ENCODE peak calls at places on chromosomes 7 and 10, in seven cellular contexts. K is CD4-positive, alpha-beta T cell; M is GM23338; O is tibial artery; T is brain microvascular endothelial cell; V is aorta; R is SK-N-SH. P is an unnamed sample.

GRCh38 chr7:98679741-98680140 is 62.7 kb downstream of the NPTX2 start:
- DNase-seq in M (no peak), O (no peak), V (no peak), R (no peak), T (no peak), K (no peak), P (peak)

GRCh38 chr7:139541600-139542307 is 18.3 kb downstream of the CLEC2L start:
- DNase-seq in M (peak), V (no peak), R (peak), T (no peak), K (no peak), O (no peak), P (peak)

GRCh38 chr7:81029523-81029922 is 110.7 kb upstream of the SEMA3C start:
- DNase-seq in V (no peak), K (no peak), T (no peak), O (no peak), R (peak), M (no peak), P (no peak)

GRCh38 chr7:102146122-102146521 is 140.5 kb upstream of the SH2B2 start:
- DNase-seq in R (no peak), O (no peak), T (no peak), K (no peak), M (no peak), V (peak), P (no peak)

GRCh38 chr10:4074559-4075407 is 289.8 kb upstream of the KLF6 start:
- DNase-seq in V (no peak), O (no peak), K (no peak), T (peak), M (no peak), R (peak), P (no peak)

GRCh38 chr10:614772-615582 is 74.5 kb downstream of the DIP2C start:
- DNase-seq in R (peak), V (peak), T (no peak), O (no peak), K (no peak), M (no peak), P (no peak)

GRCh38 chr10:95327367-95327766 is 36.6 kb upstream of the PDLIM1 start:
- DNase-seq in V (no peak), R (peak), O (peak), K (no peak), T (peak), M (no peak), P (no peak)

GRCh38 chr7:47424523-47424922 is 157.4 kb downstream of the TNS3 start:
- DNase-seq in R (no peak), K (no peak), O (no peak), T (no peak), M (no peak), V (no peak), P (no peak)

GRCh38 chr10:102701272-102701671 is 12.9 kb downstream of the ARL3 start:
- DNase-seq in R (no peak), V (no peak), M (no peak), O (no peak), K (no peak), T (no peak), P (no peak)

GRCh38 chr7:11786186-11786585 is 45.8 kb downstream of the THSD7A start:
- DNase-seq in O (no peak), T (peak), M (peak), V (no peak), R (no peak), K (no peak), P (peak)

GRCh38 chr7:37694208-37695080 is 10.9 kb downstream of the GPR141 start:
- DNase-seq in R (no peak), K (no peak), O (peak), T (no peak), M (peak), V (peak), P (no peak)

GRCh38 chr10:58291538-58292174 is 22.7 kb downstream of the CISD1 start:
- DNase-seq in V (no peak), K (peak), T (peak), R (peak), O (peak), M (peak), P (peak)

GRCh38 chr7:149833495-149834130 is 4.6 kb upstream of the ZNF862 start:
- DNase-seq in M (no peak), V (no peak), R (no peak), O (no peak), T (no peak), K (no peak), P (no peak)

GRCh38 chr7:77327067-77327931 is 88.8 kb downstream of the GSAP start:
- DNase-seq in O (peak), R (peak), V (peak), K (no peak), M (no peak), T (peak), P (peak)

DNA sequence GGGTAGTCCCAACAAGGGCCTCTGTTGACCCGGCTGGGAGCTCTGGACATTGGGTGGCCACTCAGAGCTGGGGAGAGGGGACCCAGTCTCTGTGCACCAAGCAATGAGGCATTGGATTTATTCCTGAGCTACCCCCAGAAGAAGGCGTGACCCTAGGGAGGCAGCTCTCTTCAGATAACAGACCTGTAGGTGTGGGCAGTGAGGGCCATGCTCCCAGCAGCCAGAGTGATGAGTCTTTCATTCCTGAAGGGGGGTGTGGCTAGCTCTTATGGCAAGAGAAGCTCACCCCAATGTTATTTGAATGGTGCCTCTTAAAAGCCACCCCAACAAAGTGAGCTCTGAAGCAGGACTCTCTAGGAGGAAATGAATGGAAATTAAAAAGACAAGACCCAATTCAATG is 20.3 kb downstream of the TEX36 start:
- DNase-seq in R (no peak), O (no peak), V (no peak), T (peak), K (no peak), M (no peak), P (no peak)
- H3K27ac ChIP-seq in R (no peak), O (no peak), V (no peak), T (no peak), K (no peak), M (no peak), P (no peak)

DNA sequence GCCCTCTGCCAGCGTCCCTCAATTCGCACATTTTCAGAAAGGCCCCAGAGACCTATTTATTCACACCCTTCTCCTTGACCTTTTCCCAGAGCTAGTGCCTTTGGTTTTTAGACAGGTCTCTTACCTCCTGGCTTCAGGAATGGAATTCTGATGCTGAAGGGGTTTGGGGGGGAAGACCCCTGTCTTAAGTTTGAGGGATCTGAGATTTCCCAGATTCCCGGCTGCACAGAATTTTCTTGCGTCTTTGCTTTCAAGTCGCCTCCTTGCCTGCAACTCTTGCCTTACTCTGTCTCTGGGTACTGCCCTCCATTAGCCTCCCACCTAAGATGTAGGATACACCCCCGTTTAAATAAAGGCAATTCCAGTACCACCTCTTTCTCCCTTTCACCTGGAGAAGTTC is 1.9 kb downstream of the GATA3 start:
- DNase-seq in T (no peak), V (no peak), R (no peak), K (no peak), O (no peak), M (no peak), P (no peak)
- H3K27ac ChIP-seq in T (no peak), V (no peak), R (peak), K (peak), O (no peak), M (no peak), P (no peak)

DNA sequence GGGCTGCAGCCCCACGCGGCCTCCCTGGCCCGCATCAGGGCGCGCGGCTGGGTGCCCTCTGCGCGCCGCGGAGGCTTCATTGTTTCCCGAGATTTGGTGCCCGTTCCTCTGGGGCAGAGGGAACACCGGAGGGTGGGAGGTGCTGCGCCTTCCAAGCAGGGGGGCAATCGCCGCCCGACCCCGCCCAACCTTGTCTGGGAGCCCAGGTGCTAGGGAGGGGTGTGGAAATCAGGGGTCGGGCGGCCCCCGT is 1.0 kb upstream of the NRP1 start:
- DNase-seq in M (peak), R (no peak), O (no peak), K (no peak), V (no peak), T (no peak), P (no peak)
- H3K27ac ChIP-seq in M (no peak), R (peak), O (peak), K (no peak), V (peak), T (peak), P (no peak)

DNA sequence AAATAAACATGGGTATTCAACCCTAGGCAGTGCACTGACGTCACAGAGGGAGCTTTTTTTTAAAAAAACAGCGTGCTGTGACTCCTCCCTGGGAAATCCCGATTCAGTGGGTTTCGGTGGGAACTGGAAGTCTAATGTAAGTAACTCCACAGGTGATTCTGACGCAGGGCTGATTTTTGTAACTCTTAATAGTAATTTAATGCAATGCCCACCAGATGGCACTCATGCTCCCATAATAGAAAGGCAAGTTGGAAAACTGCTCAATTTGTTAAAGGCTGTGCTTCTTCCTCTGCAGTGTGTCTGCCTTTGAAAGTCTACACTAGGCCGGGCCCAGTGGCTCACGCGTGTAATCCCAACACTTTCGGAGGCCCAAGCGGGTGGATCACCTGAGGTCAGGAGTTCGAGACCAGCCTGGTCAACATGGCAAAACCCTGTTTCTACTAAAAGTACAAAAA is 10.9 kb upstream of the RSU1 start:
- DNase-seq in R (peak), V (peak), M (peak), O (peak), T (peak), K (peak), P (peak)
- H3K27ac ChIP-seq in R (peak), V (peak), M (no peak), O (peak), T (peak), K (no peak), P (no peak)

GRCh38 chr10:129951841-129952240 is 12.2 kb downstream of the EBF3 start:
- DNase-seq in M (no peak), V (no peak), K (no peak), T (no peak), R (no peak), O (no peak), P (no peak)

GRCh38 chr10:129955591-129956284 is 8.3 kb downstream of the EBF3 start:
- DNase-seq in R (no peak), K (no peak), T (no peak), O (no peak), M (no peak), V (no peak), P (no peak)

GRCh38 chr10:129952771-129953489 is 11.1 kb downstream of the EBF3 start:
- DNase-seq in V (no peak), K (no peak), O (no peak), T (no peak), M (no peak), R (no peak), P (no peak)

GRCh38 chr10:129954916-129955315 is 9.2 kb downstream of the EBF3 start:
- DNase-seq in O (no peak), V (no peak), R (no peak), K (no peak), T (no peak), M (no peak), P (no peak)

GRCh38 chr10:129953541-129954031 is 10.5 kb downstream of the EBF3 start:
- DNase-seq in M (no peak), O (no peak), T (no peak), R (no peak), K (no peak), V (no peak), P (no peak)
- H3K27ac ChIP-seq in M (no peak), O (no peak), T (no peak), R (no peak), K (no peak), V (no peak), P (no peak)

GRCh38 chr7:152674860-152675760 is 831 bp downstream of the XRCC2 start:
- DNase-seq in O (no peak), T (no peak), K (no peak), M (peak), R (peak), V (no peak), P (peak)
- H3K27ac ChIP-seq in O (no peak), T (no peak), K (no peak), M (peak), R (peak), V (no peak), P (peak)

GRCh38 chr7:116572036-116572435 is 47.2 kb downstream of the CAV1 start:
- DNase-seq in R (no peak), M (no peak), K (no peak), O (no peak), V (no peak), T (no peak), P (no peak)
- H3K27ac ChIP-seq in R (peak), M (no peak), K (no peak), O (no peak), V (no peak), T (no peak), P (no peak)

GRCh38 chr10:78360284-78360683 is 326.6 kb downstream of the RPS24 start:
- DNase-seq in V (no peak), M (no peak), K (no peak), R (no peak), T (no peak), O (no peak), P (no peak)
- H3K27ac ChIP-seq in V (no peak), M (no peak), K (no peak), R (no peak), T (no peak), O (no peak), P (no peak)

GRCh38 chr10:12214093-12214492 is 18.1 kb downstream of the CDC123 start:
- DNase-seq in K (no peak), V (no peak), T (no peak), R (no peak), O (no peak), M (no peak), P (no peak)

GRCh38 chr10:12212454-12212853 is 16.5 kb downstream of the CDC123 start:
- DNase-seq in T (no peak), O (no peak), K (no peak), R (no peak), M (no peak), V (no peak), P (no peak)

DNA sequence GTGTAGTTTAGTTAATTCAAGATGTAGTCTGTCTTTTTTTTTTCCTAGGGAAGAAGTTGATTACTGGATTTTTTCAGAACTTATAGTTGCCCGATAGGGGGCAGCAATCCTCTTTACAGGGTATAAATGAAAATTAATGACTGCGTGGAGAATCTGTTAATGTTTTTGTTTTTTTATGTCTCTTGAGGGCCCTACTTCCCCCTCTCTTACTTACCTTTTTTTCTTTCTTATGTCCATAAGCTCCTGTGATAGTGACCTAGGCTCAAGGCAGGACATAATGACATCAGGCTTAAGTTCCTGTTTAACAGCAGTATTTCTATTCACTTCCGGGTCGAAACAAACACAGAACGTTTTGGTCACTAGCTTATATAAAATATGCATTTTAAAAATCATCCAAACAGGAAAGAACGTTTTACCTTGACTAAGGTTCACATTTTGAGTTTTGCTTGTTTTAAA is 18.8 kb downstream of the CDC123 start:
- DNase-seq in M (peak), V (no peak), O (no peak), T (peak), R (peak), K (peak), P (peak)
- H3K27ac ChIP-seq in M (no peak), V (no peak), O (peak), T (peak), R (peak), K (no peak), P (no peak)

DNA sequence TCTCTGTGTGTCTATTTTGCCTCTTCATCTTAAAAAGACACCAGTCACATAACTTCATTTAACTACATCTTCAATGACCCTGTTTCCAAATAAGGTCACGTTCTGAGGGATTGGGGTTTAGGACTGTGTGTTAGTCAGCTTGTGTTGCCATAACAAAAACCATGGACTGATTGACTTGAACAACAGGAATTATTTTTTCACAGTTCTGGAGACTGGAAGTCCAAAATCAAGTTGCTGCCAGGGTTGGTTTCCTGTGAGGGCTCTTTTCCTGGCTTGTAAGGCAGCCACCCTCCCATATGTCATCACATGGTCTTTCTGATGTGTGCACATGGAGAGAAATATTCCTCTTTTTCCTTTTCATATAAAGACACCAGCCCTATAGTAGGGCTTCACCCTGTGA is 55.3 kb downstream of the REEP3 start:
- DNase-seq in K (no peak), T (no peak), R (no peak), O (no peak), M (no peak), V (no peak), P (no peak)
- H3K27ac ChIP-seq in K (no peak), T (no peak), R (no peak), O (peak), M (peak), V (peak), P (no peak)